ENCODE peak calls at places on chromosome 10, in six cellular contexts. Q, Z, B, S, W and I are unnamed samples.

GRCh38 chr10:98664329-98665042 is 217.8 kb upstream of the HPS1 start:
- DNase-seq in B (no peak), W (no peak), Z (no peak), Q (no peak), S (no peak), I (peak; percentile 5)

GRCh38 chr10:11110499-11110898 is 92.8 kb downstream of the CELF2 start:
- DNase-seq in S (no peak), W (no peak), B (no peak), Q (no peak), Z (no peak), I (no peak)

GRCh38 chr10:3471927-3472704 is 299.5 kb upstream of the PITRM1 start:
- DNase-seq in S (no peak), Q (no peak), Z (no peak), B (no peak), W (peak; percentile 75), I (peak; percentile 73)

GRCh38 chr10:61452229-61452651 is 941 bp downstream of the TMEM26 start:
- DNase-seq in B (no peak), Q (no peak), S (no peak), W (peak; percentile 27), Z (no peak), I (peak; percentile 32)

GRCh38 chr10:88657901-88658300 is 6.3 kb upstream of the LIPF start:
- DNase-seq in W (peak; percentile 67), S (no peak), Z (no peak), B (no peak), Q (no peak), I (peak; percentile 85)

GRCh38 chr10:117662790-117663540 is 120.4 kb downstream of the EMX2 start:
- DNase-seq in B (no peak), W (no peak), Z (no peak), S (no peak), Q (no peak), I (no peak)

GRCh38 chr10:4013651-4014085 is 228.7 kb upstream of the KLF6 start:
- DNase-seq in Z (no peak), W (no peak), B (no peak), Q (peak; percentile 32), S (no peak), I (no peak)

GRCh38 chr10:2508971-2509605 is 558.3 kb upstream of the PFKP start:
- DNase-seq in Q (no peak), B (no peak), Z (no peak), W (peak; percentile 92), S (no peak), I (peak; percentile 61)

GRCh38 chr10:101126684-101127628 is 4.1 kb upstream of the TLX1 start:
- DNase-seq in W (no peak), S (no peak), Z (no peak), B (no peak), Q (no peak), I (no peak)

GRCh38 chr10:77390481-77390891 is 247.1 kb downstream of the KCNMA1 start:
- DNase-seq in W (peak; percentile 16), Q (no peak), Z (no peak), S (no peak), B (no peak), I (peak; percentile 86)